ENCODE peak calls at places on chromosomes 1 and 21, in seven cellular contexts. Z is HT1080; W is effector memory CD8-positive, alpha-beta T cell; T is bronchial epithelial cell; H is HFFc6; P is choroid plexus epithelial cell; S is nephron progenitor cell. M is an unnamed sample.

GRCh38 chr1:159012495-159012894 is 2.8 kb downstream of the IFI16 start:
- DNase-seq in S (no peak), T (peak; percentile 50), H (no peak), P (no peak), Z (no peak), W (peak; percentile 27), M (no peak)

GRCh38 chr1:169741666-169742394 is 8.0 kb upstream of the SELE start:
- DNase-seq in S (no peak), H (peak; percentile 41), T (no peak), W (no peak), P (peak; percentile 83), Z (peak; percentile 8), M (no peak)

GRCh38 chr1:101520302-101520701 is 283.5 kb downstream of the S1PR1 start:
- DNase-seq in H (peak; percentile 33), T (peak; percentile 43), W (no peak), Z (peak; percentile 44), P (peak; percentile 67), S (peak; percentile 29), M (peak; percentile 35)

GRCh38 chr1:14479865-14480264 is 118.6 kb upstream of the KAZN start:
- DNase-seq in P (no peak), H (no peak), W (no peak), S (no peak), T (no peak), Z (no peak), M (no peak)

GRCh38 chr1:196611873-196612272 is 3.6 kb upstream of the KCNT2 start:
- DNase-seq in Z (no peak), H (no peak), T (no peak), S (no peak), W (no peak), P (no peak), M (no peak)

GRCh38 chr1:180849031-180849775 is 63.5 kb upstream of the KIAA1614 start:
- DNase-seq in H (no peak), T (peak; percentile 31), P (no peak), S (no peak), Z (no peak), W (no peak), M (no peak)

GRCh38 chr1:199298825-199299224 is 660.0 kb downstream of the PTPRC start:
- DNase-seq in P (no peak), Z (no peak), H (no peak), S (no peak), W (no peak), T (no peak), M (no peak)

GRCh38 chr1:220696863-220697231 is 6.7 kb downstream of the C1orf115 start:
- DNase-seq in W (no peak), H (no peak), S (no peak), T (peak; percentile 6), Z (peak; percentile 27), P (peak; percentile 26), M (no peak)

GRCh38 chr1:11434926-11435325 is 44.0 kb upstream of the DISP3 start:
- DNase-seq in T (no peak), W (no peak), S (no peak), P (no peak), H (no peak), Z (no peak), M (no peak)

GRCh38 chr1:25586181-25586588 is 30.4 kb upstream of the MAN1C1 start:
- DNase-seq in Z (no peak), T (no peak), W (no peak), S (no peak), H (no peak), P (no peak), M (no peak)

GRCh38 chr1:240667351-240667750 is 55.4 kb upstream of the GREM2 start:
- DNase-seq in H (no peak), P (no peak), Z (no peak), S (no peak), W (no peak), T (no peak), M (no peak)

GRCh38 chr21:26833460-26833939 is 11.7 kb downstream of the ADAMTS1 start:
- DNase-seq in Z (no peak), W (no peak), T (no peak), S (no peak), P (no peak), H (no peak), M (no peak)

GRCh38 chr1:47725732-47726495 is 271.3 kb downstream of the TRABD2B start:
- DNase-seq in S (peak; percentile 85), H (peak; percentile 64), T (peak; percentile 67), Z (peak; percentile 52), P (peak; percentile 90), W (peak; percentile 39), M (peak; percentile 43)

GRCh38 chr1:42776499-42776898 is 8.3 kb upstream of the TMEM269 start:
- DNase-seq in Z (no peak), P (no peak), S (no peak), W (no peak), H (no peak), T (no peak), M (no peak)

GRCh38 chr21:44572959-44573583 is 458 bp upstream of the KRTAP10-4 start:
- DNase-seq in H (peak; percentile 25), S (no peak), P (no peak), Z (peak; percentile 35), W (no peak), T (no peak), M (no peak)

GRCh38 chr1:56132520-56132919 is 446.8 kb downstream of the PLPP3 start:
- DNase-seq in S (no peak), W (no peak), P (no peak), Z (no peak), H (no peak), T (no peak), M (no peak)

GRCh38 chr1:6724517-6725141 is 23.0 kb upstream of the DNAJC11 start:
- DNase-seq in Z (peak; percentile 82), P (peak; percentile 61), S (no peak), H (peak; percentile 90), T (peak; percentile 37), W (no peak), M (no peak)

GRCh38 chr1:28965271-28965870 is 51.0 kb downstream of the EPB41 start:
- DNase-seq in Z (no peak), P (no peak), S (no peak), T (peak; percentile 24), W (no peak), H (no peak), M (no peak)

GRCh38 chr1:245788269-245788668 is 633.5 kb downstream of the KIF26B start:
- DNase-seq in Z (peak; percentile 96), H (peak; percentile 94), T (peak; percentile 81), W (no peak), S (no peak), P (peak; percentile 98), M (no peak)

GRCh38 chr1:63774617-63775417 is 1.0 kb downstream of the ROR1 start:
- DNase-seq in P (peak; percentile 47), W (no peak), S (peak; percentile 61), Z (peak; percentile 32), T (no peak), H (peak; percentile 19), M (no peak)

GRCh38 chr1:91596474-91596873 is 95.8 kb downstream of the CDC7 start:
- DNase-seq in Z (peak; percentile 32), T (peak; percentile 39), P (peak; percentile 58), H (peak; percentile 21), S (no peak), W (no peak), M (no peak)